ENCODE peak calls at places on chromosomes 16 and 17, in four cellular contexts. One of them, this sample, is unnamed. For H3K4me1, the result is how much of the 10 kb centered on the place peaks cover.

GRCh38 chr16:46612121-46612520 is 9.1 kb downstream of the SHCBP1 start:
- DNase-seq in left ventricle myocardium inferior: no peak
- DNase-seq in tibial artery: no peak
- DNase-seq in GM23248: no peak
- DNase-seq in this sample: no peak

GRCh38 chr16:1053700-1054368 is 18.7 kb upstream of the SSTR5 start:
- DNase-seq in left ventricle myocardium inferior: no peak
- DNase-seq in tibial artery: no peak
- DNase-seq in GM23248: no peak
- DNase-seq in this sample: no peak

GRCh38 chr17:19250421-19251141 is 13.4 kb downstream of the EPN2 start:
- DNase-seq in left ventricle myocardium inferior: peak
- DNase-seq in tibial artery: peak
- DNase-seq in GM23248: peak
- DNase-seq in this sample: peak

GRCh38 chr17:2510559-2510958 is 1.1 kb downstream of the METTL16 start:
- DNase-seq in left ventricle myocardium inferior: no peak
- DNase-seq in tibial artery: no peak
- DNase-seq in GM23248: no peak
- DNase-seq in this sample: no peak

GRCh38 chr16:88781140-88782077 is 3.6 kb downstream of the PIEZO1 start:
- DNase-seq in left ventricle myocardium inferior: no peak
- DNase-seq in tibial artery: peak
- DNase-seq in GM23248: peak
- DNase-seq in this sample: no peak

GRCh38 chr17:12547829-12548228 is 117.9 kb upstream of the MYOCD start:
- DNase-seq in left ventricle myocardium inferior: no peak
- DNase-seq in tibial artery: no peak
- DNase-seq in GM23248: no peak
- DNase-seq in this sample: no peak

GRCh38 chr17:55448681-55449080 is 27.0 kb upstream of the MMD start:
- DNase-seq in left ventricle myocardium inferior: no peak
- DNase-seq in tibial artery: no peak
- DNase-seq in GM23248: peak
- DNase-seq in this sample: no peak

GRCh38 chr16:56263711-56264608 is 72.7 kb downstream of the GNAO1 start:
- DNase-seq in left ventricle myocardium inferior: peak
- DNase-seq in tibial artery: no peak
- DNase-seq in GM23248: no peak
- DNase-seq in this sample: no peak

GRCh38 chr17:1898872-1899271 is 69.1 kb downstream of the RPA1 start:
- DNase-seq in left ventricle myocardium inferior: no peak
- DNase-seq in tibial artery: no peak
- DNase-seq in GM23248: no peak
- DNase-seq in this sample: peak

GRCh38 chr17:7750321-7750821 is 32.8 kb downstream of the DNAH2 start:
- DNase-seq in left ventricle myocardium inferior: no peak
- DNase-seq in tibial artery: no peak
- DNase-seq in GM23248: peak
- DNase-seq in this sample: no peak

GRCh38 chr17:13584701-13585080 is 17.0 kb downstream of the HS3ST3A1 start:
- DNase-seq in left ventricle myocardium inferior: no peak
- DNase-seq in tibial artery: no peak
- DNase-seq in GM23248: peak
- DNase-seq in this sample: no peak

GRCh38 chr17:27430882-27431491 is 25.3 kb upstream of the KSR1 start:
- DNase-seq in left ventricle myocardium inferior: peak
- DNase-seq in tibial artery: no peak
- DNase-seq in GM23248: peak
- DNase-seq in this sample: peak

GRCh38 chr17:28306954-28307401 is 12.0 kb upstream of the TMEM97 start:
- DNase-seq in left ventricle myocardium inferior: no peak
- DNase-seq in tibial artery: no peak
- DNase-seq in GM23248: no peak
- DNase-seq in this sample: peak

GRCh38 chr17:79935845-79936470 is 96.7 kb upstream of the CBX4 start:
- DNase-seq in left ventricle myocardium inferior: no peak
- DNase-seq in tibial artery: no peak
- DNase-seq in GM23248: no peak
- DNase-seq in this sample: no peak

GRCh38 chr17:21313320-21313719 is 28.8 kb downstream of the MAP2K3 start:
- DNase-seq in left ventricle myocardium inferior: no peak
- DNase-seq in tibial artery: no peak
- DNase-seq in GM23248: no peak
- DNase-seq in this sample: peak

GRCh38 chr17:17713839-17714238 is 32.6 kb downstream of the RAI1 start:
- DNase-seq in left ventricle myocardium inferior: peak
- DNase-seq in tibial artery: no peak
- DNase-seq in GM23248: peak
- DNase-seq in this sample: peak

GRCh38 chr16:56647641-56648431 is 3.9 kb upstream of the MT1B start:
- DNase-seq in left ventricle myocardium inferior: no peak
- DNase-seq in tibial artery: no peak
- DNase-seq in GM23248: no peak
- DNase-seq in this sample: no peak

GRCh38 chr16:87826798-87827587 is 42.3 kb downstream of the SLC7A5 start:
- DNase-seq in left ventricle myocardium inferior: no peak
- DNase-seq in tibial artery: no peak
- DNase-seq in GM23248: no peak
- DNase-seq in this sample: no peak

GRCh38 chr17:16947470-16947869 is 24.4 kb downstream of the TNFRSF13B start:
- DNase-seq in left ventricle myocardium inferior: no peak
- DNase-seq in tibial artery: no peak
- DNase-seq in GM23248: no peak
- DNase-seq in this sample: no peak

GRCh38 chr17:39123627-39124026 is 27.8 kb downstream of the PLXDC1 start:
- DNase-seq in left ventricle myocardium inferior: no peak
- DNase-seq in tibial artery: no peak
- DNase-seq in GM23248: no peak
- DNase-seq in this sample: no peak

GRCh38 chr17:42422958-42423712 is at the start of gene CAVIN1:
- DNase-seq in left ventricle myocardium inferior: peak
- DNase-seq in tibial artery: peak
- DNase-seq in GM23248: peak
- DNase-seq in this sample: peak

GRCh38 chr17:17779015-17779611 is 57.7 kb downstream of the SREBF1 start:
- DNase-seq in left ventricle myocardium inferior: no peak
- DNase-seq in tibial artery: no peak
- DNase-seq in GM23248: no peak
- DNase-seq in this sample: no peak

GRCh38 chr17:48529191-48529979 is 1.4 kb downstream of the HOXB1 start:
- DNase-seq in left ventricle myocardium inferior: no peak
- DNase-seq in tibial artery: no peak
- DNase-seq in GM23248: no peak
- DNase-seq in this sample: no peak

GRCh38 chr16:20327444-20328041 is at the start of gene GP2:
- DNase-seq in left ventricle myocardium inferior: no peak
- DNase-seq in tibial artery: no peak
- DNase-seq in GM23248: no peak
- DNase-seq in this sample: no peak

GRCh38 chr16:65375651-65376050 is 253.8 kb upstream of the CDH11 start:
- DNase-seq in left ventricle myocardium inferior: no peak
- DNase-seq in tibial artery: no peak
- DNase-seq in GM23248: peak
- DNase-seq in this sample: no peak

GRCh38 chr17:69170377-69170776 is 28.7 kb upstream of the ABCA6 start:
- DNase-seq in left ventricle myocardium inferior: no peak
- DNase-seq in tibial artery: no peak
- DNase-seq in GM23248: no peak
- DNase-seq in this sample: no peak

GRCh38 chr16:53817117-53817516 is 113.2 kb downstream of the FTO start:
- DNase-seq in left ventricle myocardium inferior: no peak
- DNase-seq in tibial artery: no peak
- DNase-seq in GM23248: peak
- DNase-seq in this sample: peak

GRCh38 chr16:27426423-27427408 is 24.7 kb downstream of the IL21R start:
- DNase-seq in left ventricle myocardium inferior: no peak
- DNase-seq in tibial artery: peak
- DNase-seq in GM23248: peak
- DNase-seq in this sample: peak

GRCh38 chr16:51409001-51409675 is 258.1 kb upstream of the SALL1 start:
- DNase-seq in left ventricle myocardium inferior: no peak
- DNase-seq in tibial artery: no peak
- DNase-seq in GM23248: peak
- DNase-seq in this sample: no peak

GRCh38 chr16:88064011-88064888 is 113.0 kb downstream of the BANP start:
- DNase-seq in left ventricle myocardium inferior: peak
- DNase-seq in tibial artery: no peak
- DNase-seq in GM23248: no peak
- DNase-seq in this sample: peak

GRCh38 chr17:38719943-38720641 is 10.0 kb upstream of the CISD3 start:
- DNase-seq in left ventricle myocardium inferior: no peak
- DNase-seq in tibial artery: no peak
- DNase-seq in GM23248: no peak
- DNase-seq in this sample: no peak

GRCh38 chr17:1726626-1727257 is 2.2 kb downstream of the WDR81 start:
- DNase-seq in left ventricle myocardium inferior: no peak
- DNase-seq in tibial artery: no peak
- DNase-seq in GM23248: no peak
- DNase-seq in this sample: no peak

DNA sequence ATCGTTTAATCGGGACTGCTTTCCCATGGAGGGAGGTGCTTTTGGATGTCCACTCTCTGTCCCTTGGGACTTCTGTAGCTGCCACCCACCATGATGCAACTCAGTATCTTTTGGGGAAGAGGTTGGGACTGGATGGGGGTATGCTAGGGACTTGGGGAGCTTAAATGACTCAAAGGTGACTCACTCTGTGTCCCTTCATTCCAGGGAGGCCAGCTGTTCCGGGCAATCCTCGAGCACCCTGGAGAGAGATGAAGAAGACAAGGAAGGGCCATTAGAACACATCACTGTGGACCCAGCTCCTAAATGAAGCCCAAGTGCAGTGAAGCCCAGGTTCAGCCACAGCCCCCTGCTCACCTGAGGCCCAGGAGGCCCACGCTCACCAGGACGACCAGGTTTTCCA is 4.6 kb downstream of the COL1A1 start:
- DNase-seq in left ventricle myocardium inferior: no peak
- DNase-seq in tibial artery: peak
- DNase-seq in GM23248: peak
- DNase-seq in this sample: peak
- H3K4me1 ChIP-seq in left ventricle myocardium inferior: under half
- H3K4me1 ChIP-seq in tibial artery: half or more
- H3K4me1 ChIP-seq in GM23248: half or more
- H3K4me1 ChIP-seq in this sample: under half

GRCh38 chr16:67720236-67720635 is 1.1 kb upstream of the GFOD2 start:
- DNase-seq in left ventricle myocardium inferior: no peak
- DNase-seq in tibial artery: no peak
- DNase-seq in GM23248: no peak
- DNase-seq in this sample: no peak
- H3K4me3 ChIP-seq in left ventricle myocardium inferior: peak
- H3K4me3 ChIP-seq in tibial artery: peak
- H3K4me3 ChIP-seq in GM23248: peak
- H3K4me3 ChIP-seq in this sample: no peak

GRCh38 chr17:75665981-75666380 is 973 bp downstream of the RECQL5 start:
- DNase-seq in left ventricle myocardium inferior: no peak
- DNase-seq in tibial artery: no peak
- DNase-seq in GM23248: no peak
- DNase-seq in this sample: no peak
- H3K4me1 ChIP-seq in left ventricle myocardium inferior: under half
- H3K4me1 ChIP-seq in tibial artery: under half
- H3K4me1 ChIP-seq in GM23248: under half
- H3K4me1 ChIP-seq in this sample: under half

DNA sequence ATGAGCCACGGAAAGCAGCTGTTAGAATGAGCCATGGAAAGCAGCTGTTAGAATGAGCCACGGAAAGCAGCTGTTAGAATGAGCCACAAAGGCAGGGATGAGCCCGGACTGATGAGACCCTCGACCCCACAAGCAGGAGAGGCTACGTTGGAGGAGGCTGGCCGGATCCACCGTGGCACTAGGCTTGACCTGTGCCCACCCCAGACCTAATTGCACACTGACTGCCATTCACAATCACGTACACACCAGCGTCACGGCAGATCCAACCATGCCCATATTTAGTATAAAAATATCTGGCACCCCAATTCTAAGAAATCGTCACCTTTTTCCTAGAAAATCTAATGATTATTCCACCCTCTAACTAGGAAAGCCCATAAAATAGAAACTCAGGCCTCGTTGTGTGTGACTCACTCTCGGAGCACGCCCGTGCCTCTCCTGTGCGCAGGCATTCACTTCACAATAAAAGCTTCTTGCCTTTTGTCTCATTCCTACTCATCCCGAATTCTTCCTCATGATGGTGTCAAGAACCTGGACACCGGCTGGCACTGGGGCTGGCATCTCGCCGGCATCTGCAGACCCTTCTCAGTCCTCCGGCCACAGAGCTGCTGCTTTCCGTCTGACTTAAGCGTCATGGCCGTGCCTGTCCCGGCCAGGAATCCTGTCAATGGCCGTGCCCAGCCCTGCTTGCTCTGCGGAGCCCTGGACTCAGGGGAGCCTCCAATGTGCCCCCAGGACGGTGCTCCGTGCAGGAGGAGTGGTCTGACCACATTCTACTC is 5.5 kb upstream of the SECTM1 start:
- DNase-seq in left ventricle myocardium inferior: no peak
- DNase-seq in tibial artery: no peak
- DNase-seq in GM23248: peak
- DNase-seq in this sample: peak
- H3K4me3 ChIP-seq in left ventricle myocardium inferior: peak
- H3K4me3 ChIP-seq in tibial artery: peak
- H3K4me3 ChIP-seq in GM23248: peak
- H3K4me3 ChIP-seq in this sample: peak

DNA sequence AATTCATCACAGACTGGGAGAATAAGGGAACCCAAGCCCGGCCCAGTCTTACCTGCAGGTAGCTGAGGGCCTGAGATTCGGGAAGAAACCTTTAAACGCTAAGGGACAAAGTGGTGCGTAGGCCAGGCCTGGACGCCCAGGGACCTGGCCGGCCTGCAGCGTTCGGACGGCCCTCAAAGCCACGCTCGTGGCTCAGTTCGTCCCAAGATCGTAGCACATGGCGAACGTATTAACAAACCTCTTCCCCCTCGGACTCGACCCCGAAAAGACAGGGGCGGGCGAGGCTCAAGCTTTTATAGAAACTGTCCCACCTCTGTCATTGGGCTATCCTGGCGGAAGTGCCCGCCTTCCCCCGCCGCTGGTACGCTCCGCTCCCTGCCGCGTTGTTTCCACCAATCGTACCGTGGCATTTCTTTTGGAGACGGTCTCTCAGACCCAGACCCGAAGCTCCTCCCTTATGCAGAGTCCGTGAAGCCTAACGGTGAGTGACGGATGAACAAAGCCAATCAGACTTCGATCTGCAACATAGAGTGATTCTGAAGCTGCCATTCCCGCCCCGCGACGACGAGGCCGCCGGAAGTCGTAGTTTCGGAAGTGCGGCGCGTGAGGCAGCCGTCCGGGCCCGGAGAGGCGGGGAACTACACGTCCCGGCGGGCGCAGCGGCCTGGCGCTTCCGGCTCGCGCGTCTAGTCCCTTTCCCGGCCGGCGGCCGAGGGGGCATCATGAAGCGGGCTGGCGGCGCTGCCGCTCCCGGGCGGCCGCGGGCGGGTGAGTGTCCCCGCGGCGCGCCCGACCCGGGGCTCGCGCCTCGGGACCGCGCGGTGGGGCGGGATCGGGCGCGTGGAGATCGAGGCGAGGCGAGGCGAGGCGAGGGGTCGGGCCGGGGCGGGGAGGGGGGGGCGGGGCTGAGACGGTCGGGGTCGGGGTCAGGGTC is at the start of gene TRAF7:
- DNase-seq in left ventricle myocardium inferior: peak
- DNase-seq in tibial artery: peak
- DNase-seq in GM23248: peak
- DNase-seq in this sample: peak
- H3K4me1 ChIP-seq in left ventricle myocardium inferior: half or more
- H3K4me1 ChIP-seq in tibial artery: half or more
- H3K4me1 ChIP-seq in GM23248: under half
- H3K4me1 ChIP-seq in this sample: under half

This sample was measured in aorta.